ENCODE peak calls at places on chromosomes 2 and 18, in seven cellular contexts. One of them, this sample, is unnamed.

GRCh38 chr2:98013407-98014042 is 17.8 kb upstream of the TMEM131 start:
- DNase-seq in epithelial cell of esophagus: no peak
- DNase-seq in esophagus squamous epithelium: no peak
- DNase-seq in lower lobe of right lung: no peak
- DNase-seq in GM10248: peak
- DNase-seq in brain microvascular endothelial cell: peak
- DNase-seq in nephron progenitor cell: no peak
- DNase-seq in this sample: no peak

GRCh38 chr18:63178526-63178880 is 141.1 kb downstream of the BCL2 start:
- DNase-seq in epithelial cell of esophagus: no peak
- DNase-seq in esophagus squamous epithelium: no peak
- DNase-seq in lower lobe of right lung: no peak
- DNase-seq in GM10248: no peak
- DNase-seq in brain microvascular endothelial cell: no peak
- DNase-seq in nephron progenitor cell: no peak
- DNase-seq in this sample: no peak

GRCh38 chr2:233761040-233761769 is 1.1 kb downstream of the UGT1A1 start:
- DNase-seq in epithelial cell of esophagus: peak
- DNase-seq in esophagus squamous epithelium: no peak
- DNase-seq in lower lobe of right lung: no peak
- DNase-seq in GM10248: no peak
- DNase-seq in brain microvascular endothelial cell: peak
- DNase-seq in nephron progenitor cell: no peak
- DNase-seq in this sample: no peak

GRCh38 chr2:29000481-29000880 is 19.4 kb downstream of the TOGARAM2 start:
- DNase-seq in epithelial cell of esophagus: peak
- DNase-seq in esophagus squamous epithelium: no peak
- DNase-seq in lower lobe of right lung: peak
- DNase-seq in GM10248: peak
- DNase-seq in brain microvascular endothelial cell: no peak
- DNase-seq in nephron progenitor cell: no peak
- DNase-seq in this sample: no peak

GRCh38 chr18:892316-892715 is 12.4 kb upstream of the ADCYAP1 start:
- DNase-seq in epithelial cell of esophagus: no peak
- DNase-seq in esophagus squamous epithelium: no peak
- DNase-seq in lower lobe of right lung: no peak
- DNase-seq in GM10248: no peak
- DNase-seq in brain microvascular endothelial cell: no peak
- DNase-seq in nephron progenitor cell: no peak
- DNase-seq in this sample: no peak

GRCh38 chr2:43576983-43577892 is 18.6 kb downstream of the THADA start:
- DNase-seq in epithelial cell of esophagus: peak
- DNase-seq in esophagus squamous epithelium: no peak
- DNase-seq in lower lobe of right lung: no peak
- DNase-seq in GM10248: peak
- DNase-seq in brain microvascular endothelial cell: peak
- DNase-seq in nephron progenitor cell: peak
- DNase-seq in this sample: no peak

GRCh38 chr2:202115385-202116060 is 42.5 kb downstream of the KIAA2012 start:
- DNase-seq in epithelial cell of esophagus: peak
- DNase-seq in esophagus squamous epithelium: no peak
- DNase-seq in lower lobe of right lung: no peak
- DNase-seq in GM10248: no peak
- DNase-seq in brain microvascular endothelial cell: no peak
- DNase-seq in nephron progenitor cell: no peak
- DNase-seq in this sample: no peak

GRCh38 chr2:214810670-214811069 is 1.2 kb upstream of the BARD1 start:
- DNase-seq in epithelial cell of esophagus: peak
- DNase-seq in esophagus squamous epithelium: no peak
- DNase-seq in lower lobe of right lung: peak
- DNase-seq in GM10248: no peak
- DNase-seq in brain microvascular endothelial cell: no peak
- DNase-seq in nephron progenitor cell: no peak
- DNase-seq in this sample: no peak

GRCh38 chr2:129281761-129282160 is 697.7 kb upstream of the RAB6C start:
- DNase-seq in epithelial cell of esophagus: no peak
- DNase-seq in esophagus squamous epithelium: no peak
- DNase-seq in lower lobe of right lung: no peak
- DNase-seq in GM10248: no peak
- DNase-seq in brain microvascular endothelial cell: no peak
- DNase-seq in nephron progenitor cell: no peak
- DNase-seq in this sample: no peak

GRCh38 chr2:225787497-225787896 is 388.0 kb downstream of the NYAP2 start:
- DNase-seq in epithelial cell of esophagus: no peak
- DNase-seq in esophagus squamous epithelium: no peak
- DNase-seq in lower lobe of right lung: no peak
- DNase-seq in GM10248: no peak
- DNase-seq in brain microvascular endothelial cell: no peak
- DNase-seq in nephron progenitor cell: no peak
- DNase-seq in this sample: no peak

GRCh38 chr2:102064679-102065674 is 73.2 kb downstream of the IL1R2 start:
- DNase-seq in epithelial cell of esophagus: no peak
- DNase-seq in esophagus squamous epithelium: no peak
- DNase-seq in lower lobe of right lung: no peak
- DNase-seq in GM10248: no peak
- DNase-seq in brain microvascular endothelial cell: peak
- DNase-seq in nephron progenitor cell: no peak
- DNase-seq in this sample: no peak

GRCh38 chr2:12303181-12304030 is 413.3 kb upstream of the TRIB2 start:
- DNase-seq in epithelial cell of esophagus: peak
- DNase-seq in esophagus squamous epithelium: no peak
- DNase-seq in lower lobe of right lung: no peak
- DNase-seq in GM10248: no peak
- DNase-seq in brain microvascular endothelial cell: peak
- DNase-seq in nephron progenitor cell: no peak
- DNase-seq in this sample: no peak

GRCh38 chr2:11969774-11970173 is 223.3 kb downstream of the LPIN1 start:
- DNase-seq in epithelial cell of esophagus: peak
- DNase-seq in esophagus squamous epithelium: no peak
- DNase-seq in lower lobe of right lung: no peak
- DNase-seq in GM10248: no peak
- DNase-seq in brain microvascular endothelial cell: no peak
- DNase-seq in nephron progenitor cell: no peak
- DNase-seq in this sample: no peak

GRCh38 chr2:73985318-73986084 is 791 bp downstream of the TET3 start:
- DNase-seq in epithelial cell of esophagus: no peak
- DNase-seq in esophagus squamous epithelium: no peak
- DNase-seq in lower lobe of right lung: peak
- DNase-seq in GM10248: peak
- DNase-seq in brain microvascular endothelial cell: no peak
- DNase-seq in nephron progenitor cell: peak
- DNase-seq in this sample: peak

GRCh38 chr2:72146357-72147302 is 1.0 kb downstream of the CYP26B1 start:
- DNase-seq in epithelial cell of esophagus: no peak
- DNase-seq in esophagus squamous epithelium: no peak
- DNase-seq in lower lobe of right lung: peak
- DNase-seq in GM10248: peak
- DNase-seq in brain microvascular endothelial cell: no peak
- DNase-seq in nephron progenitor cell: no peak
- DNase-seq in this sample: no peak

GRCh38 chr2:1627628-1628371 is 116.5 kb downstream of the PXDN start:
- DNase-seq in epithelial cell of esophagus: no peak
- DNase-seq in esophagus squamous epithelium: no peak
- DNase-seq in lower lobe of right lung: no peak
- DNase-seq in GM10248: no peak
- DNase-seq in brain microvascular endothelial cell: no peak
- DNase-seq in nephron progenitor cell: no peak
- DNase-seq in this sample: no peak

GRCh38 chr2:232568161-232568560 is 17.7 kb downstream of the EIF4E2 start:
- DNase-seq in epithelial cell of esophagus: peak
- DNase-seq in esophagus squamous epithelium: no peak
- DNase-seq in lower lobe of right lung: no peak
- DNase-seq in GM10248: no peak
- DNase-seq in brain microvascular endothelial cell: peak
- DNase-seq in nephron progenitor cell: no peak
- DNase-seq in this sample: no peak

GRCh38 chr18:80147037-80147417 is 38.0 kb downstream of the ADNP2 start:
- DNase-seq in epithelial cell of esophagus: peak
- DNase-seq in esophagus squamous epithelium: no peak
- DNase-seq in lower lobe of right lung: no peak
- DNase-seq in GM10248: no peak
- DNase-seq in brain microvascular endothelial cell: no peak
- DNase-seq in nephron progenitor cell: no peak
- DNase-seq in this sample: no peak

GRCh38 chr2:120360307-120360855 is 14.4 kb downstream of the INHBB start:
- DNase-seq in epithelial cell of esophagus: peak
- DNase-seq in esophagus squamous epithelium: no peak
- DNase-seq in lower lobe of right lung: no peak
- DNase-seq in GM10248: no peak
- DNase-seq in brain microvascular endothelial cell: peak
- DNase-seq in nephron progenitor cell: no peak
- DNase-seq in this sample: no peak

GRCh38 chr2:54575379-54575888 is 119.3 kb downstream of the SPTBN1 start:
- DNase-seq in epithelial cell of esophagus: peak
- DNase-seq in esophagus squamous epithelium: no peak
- DNase-seq in lower lobe of right lung: no peak
- DNase-seq in GM10248: no peak
- DNase-seq in brain microvascular endothelial cell: no peak
- DNase-seq in nephron progenitor cell: no peak
- DNase-seq in this sample: no peak

GRCh38 chr2:14451312-14451711 is 181.2 kb upstream of the LRATD1 start:
- DNase-seq in epithelial cell of esophagus: peak
- DNase-seq in esophagus squamous epithelium: no peak
- DNase-seq in lower lobe of right lung: no peak
- DNase-seq in GM10248: no peak
- DNase-seq in brain microvascular endothelial cell: no peak
- DNase-seq in nephron progenitor cell: no peak
- DNase-seq in this sample: no peak

GRCh38 chr2:159065313-159065712 is 96.9 kb downstream of the TANC1 start:
- DNase-seq in epithelial cell of esophagus: no peak
- DNase-seq in esophagus squamous epithelium: no peak
- DNase-seq in lower lobe of right lung: no peak
- DNase-seq in GM10248: no peak
- DNase-seq in brain microvascular endothelial cell: no peak
- DNase-seq in nephron progenitor cell: no peak
- DNase-seq in this sample: no peak

GRCh38 chr2:31067259-31067658 is 71.0 kb downstream of the GALNT14 start:
- DNase-seq in epithelial cell of esophagus: no peak
- DNase-seq in esophagus squamous epithelium: no peak
- DNase-seq in lower lobe of right lung: no peak
- DNase-seq in GM10248: no peak
- DNase-seq in brain microvascular endothelial cell: no peak
- DNase-seq in nephron progenitor cell: no peak
- DNase-seq in this sample: no peak

GRCh38 chr2:148999451-148999891 is 39.0 kb upstream of the LYPD6B start:
- DNase-seq in epithelial cell of esophagus: no peak
- DNase-seq in esophagus squamous epithelium: no peak
- DNase-seq in lower lobe of right lung: no peak
- DNase-seq in GM10248: no peak
- DNase-seq in brain microvascular endothelial cell: no peak
- DNase-seq in nephron progenitor cell: no peak
- DNase-seq in this sample: no peak

GRCh38 chr2:228681979-228682378 is 500.5 kb upstream of the SPHKAP start:
- DNase-seq in epithelial cell of esophagus: no peak
- DNase-seq in esophagus squamous epithelium: no peak
- DNase-seq in lower lobe of right lung: no peak
- DNase-seq in GM10248: no peak
- DNase-seq in brain microvascular endothelial cell: no peak
- DNase-seq in nephron progenitor cell: no peak
- DNase-seq in this sample: no peak

GRCh38 chr2:228678110-228678509 is 496.6 kb upstream of the SPHKAP start:
- DNase-seq in epithelial cell of esophagus: no peak
- DNase-seq in esophagus squamous epithelium: no peak
- DNase-seq in lower lobe of right lung: no peak
- DNase-seq in GM10248: no peak
- DNase-seq in brain microvascular endothelial cell: no peak
- DNase-seq in nephron progenitor cell: no peak
- DNase-seq in this sample: no peak

GRCh38 chr2:228675715-228676114 is 494.2 kb upstream of the SPHKAP start:
- DNase-seq in epithelial cell of esophagus: no peak
- DNase-seq in esophagus squamous epithelium: no peak
- DNase-seq in lower lobe of right lung: no peak
- DNase-seq in GM10248: no peak
- DNase-seq in brain microvascular endothelial cell: no peak
- DNase-seq in nephron progenitor cell: no peak
- DNase-seq in this sample: no peak

DNA sequence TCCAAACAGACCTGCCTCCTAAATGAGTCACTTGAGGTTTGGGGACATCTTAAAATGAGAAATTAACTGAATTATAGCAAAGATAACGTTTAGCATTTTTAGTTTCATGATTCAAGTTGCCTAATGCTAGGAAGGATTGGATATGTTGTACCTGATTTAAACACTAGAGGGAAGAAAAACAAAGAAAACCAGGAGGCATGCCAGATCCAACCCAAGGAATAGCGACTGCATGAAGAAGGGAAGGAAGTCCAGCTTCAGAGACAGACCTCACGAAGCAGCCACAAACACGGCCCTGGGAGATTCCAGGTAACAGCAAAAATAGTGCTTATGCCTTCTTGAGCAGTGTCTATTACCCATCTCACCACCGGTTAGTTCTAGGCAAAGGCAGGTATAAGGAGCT is 499.9 kb upstream of the SPHKAP start:
- DNase-seq in epithelial cell of esophagus: peak
- DNase-seq in esophagus squamous epithelium: no peak
- DNase-seq in lower lobe of right lung: no peak
- DNase-seq in GM10248: no peak
- DNase-seq in brain microvascular endothelial cell: peak
- DNase-seq in nephron progenitor cell: no peak
- DNase-seq in this sample: no peak
- TF ChIP-seq CTCF in epithelial cell of esophagus: peak
- TF ChIP-seq CTCF in esophagus squamous epithelium: no peak
- TF ChIP-seq CTCF in lower lobe of right lung: peak
- TF ChIP-seq CTCF in GM10248: no peak
- TF ChIP-seq CTCF in brain microvascular endothelial cell: peak
- TF ChIP-seq CTCF in nephron progenitor cell: peak
- TF ChIP-seq CTCF in this sample: peak

GRCh38 chr18:33201509-33201926 is 239.0 kb downstream of the CCDC178 start:
- DNase-seq in epithelial cell of esophagus: peak
- DNase-seq in esophagus squamous epithelium: no peak
- DNase-seq in lower lobe of right lung: no peak
- DNase-seq in GM10248: peak
- DNase-seq in brain microvascular endothelial cell: peak
- DNase-seq in nephron progenitor cell: peak
- DNase-seq in this sample: no peak
- TF ChIP-seq CTCF in epithelial cell of esophagus: peak
- TF ChIP-seq CTCF in esophagus squamous epithelium: no peak
- TF ChIP-seq CTCF in lower lobe of right lung: peak
- TF ChIP-seq CTCF in GM10248: no peak
- TF ChIP-seq CTCF in brain microvascular endothelial cell: peak
- TF ChIP-seq CTCF in nephron progenitor cell: peak
- TF ChIP-seq CTCF in this sample: peak

GRCh38 chr2:155381446-155381845 is 683.0 kb downstream of the KCNJ3 start:
- DNase-seq in epithelial cell of esophagus: no peak
- DNase-seq in esophagus squamous epithelium: no peak
- DNase-seq in lower lobe of right lung: no peak
- DNase-seq in GM10248: no peak
- DNase-seq in brain microvascular endothelial cell: no peak
- DNase-seq in nephron progenitor cell: no peak
- DNase-seq in this sample: no peak
- TF ChIP-seq CTCF in epithelial cell of esophagus: no peak
- TF ChIP-seq CTCF in esophagus squamous epithelium: no peak
- TF ChIP-seq CTCF in lower lobe of right lung: no peak
- TF ChIP-seq CTCF in GM10248: no peak
- TF ChIP-seq CTCF in brain microvascular endothelial cell: no peak
- TF ChIP-seq CTCF in nephron progenitor cell: no peak
- TF ChIP-seq CTCF in this sample: no peak

DNA sequence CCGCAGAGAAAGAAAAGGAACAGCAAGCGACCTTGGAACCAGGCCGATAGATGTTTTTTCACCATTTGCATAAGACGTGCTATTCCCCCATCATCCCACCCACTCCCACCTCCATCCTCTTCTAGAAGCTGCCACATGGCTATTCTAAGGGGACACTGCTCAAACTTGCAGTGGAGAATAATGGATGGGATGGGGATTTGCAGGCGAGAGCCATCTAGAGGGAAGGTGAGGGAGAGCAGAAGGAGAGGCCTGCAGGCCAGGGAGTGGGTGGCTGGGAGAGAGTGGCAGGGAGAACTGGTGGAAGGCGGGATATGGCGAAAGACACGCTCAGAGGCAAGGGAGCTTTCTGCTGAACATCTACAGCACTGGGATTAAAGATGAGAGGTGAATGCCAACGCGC is 84.9 kb downstream of the MAPK4 start:
- DNase-seq in epithelial cell of esophagus: peak
- DNase-seq in esophagus squamous epithelium: no peak
- DNase-seq in lower lobe of right lung: no peak
- DNase-seq in GM10248: no peak
- DNase-seq in brain microvascular endothelial cell: no peak
- DNase-seq in nephron progenitor cell: peak
- DNase-seq in this sample: no peak
- TF ChIP-seq CTCF in epithelial cell of esophagus: peak
- TF ChIP-seq CTCF in esophagus squamous epithelium: no peak
- TF ChIP-seq CTCF in lower lobe of right lung: no peak
- TF ChIP-seq CTCF in GM10248: no peak
- TF ChIP-seq CTCF in brain microvascular endothelial cell: peak
- TF ChIP-seq CTCF in nephron progenitor cell: peak
- TF ChIP-seq CTCF in this sample: peak

This sample was measured in progenitor cell of endocrine pancreas.